ENCODE peak calls at places on chromosomes 5 and 9, in five cellular contexts. K, U, V, O and H are unnamed samples.

GRCh38 chr9:89525673-89526374 is 27.9 kb upstream of the SEMA4D start:
- DNase-seq in O (no peak), K (no peak), V (peak; percentile 21), U (no peak), H (peak; percentile 17)

GRCh38 chr9:87707805-87708500 is 18.0 kb upstream of the CTSL start:
- DNase-seq in O (no peak), K (no peak), V (no peak), U (no peak), H (no peak)

GRCh38 chr5:124592891-124593290 is 153.5 kb downstream of the ZNF608 start:
- DNase-seq in V (no peak), O (no peak), K (no peak), U (no peak), H (no peak)

GRCh38 chr5:125602184-125602583 is 821.0 kb upstream of the GRAMD2B start:
- DNase-seq in U (no peak), O (no peak), V (peak; percentile 69), K (no peak), H (no peak)

GRCh38 chr9:97954550-97954989 is 16.6 kb upstream of the HEMGN start:
- DNase-seq in O (peak; percentile 76), K (peak; percentile 59), U (peak; percentile 38), V (peak; percentile 57), H (peak; percentile 60)

GRCh38 chr5:75601996-75602395 is 9.3 kb upstream of the ANKDD1B start:
- DNase-seq in U (peak; percentile 26), K (no peak), V (peak; percentile 66), O (no peak), H (no peak)

GRCh38 chr5:170226661-170227060 is 6.1 kb upstream of the C5orf58 start:
- DNase-seq in O (no peak), K (no peak), U (no peak), V (no peak), H (no peak)

GRCh38 chr5:92508271-92508670 is 1072.7 kb downstream of the NR2F1-AS1 start:
- DNase-seq in K (no peak), U (no peak), V (peak; percentile 2), O (no peak), H (no peak)

GRCh38 chr9:122562134-122562760 is 9.3 kb downstream of the OR1N2 start:
- DNase-seq in U (no peak), K (no peak), O (peak; percentile 5), V (no peak), H (no peak)

GRCh38 chr9:133347515-133347984 is 381 bp downstream of the MED22 start:
- DNase-seq in O (peak; percentile 81), K (no peak), V (peak; percentile 18), U (peak; percentile 73), H (peak; percentile 69)

GRCh38 chr5:147346006-147346561 is 111.3 kb downstream of the STK32A start:
- DNase-seq in U (no peak), O (peak; percentile 7), K (no peak), V (no peak), H (no peak)

GRCh38 chr9:107932036-107932435 is 442.5 kb upstream of the KLF4 start:
- DNase-seq in V (no peak), K (no peak), U (peak; percentile 90), O (no peak), H (no peak)

GRCh38 chr5:142697356-142697807 is 11.5 kb upstream of the FGF1 start:
- DNase-seq in V (no peak), O (no peak), U (peak; percentile 81), K (no peak), H (peak; percentile 33)

GRCh38 chr9:98255064-98255577 is 328 bp downstream of the TBC1D2 start:
- DNase-seq in U (peak; percentile 82), V (peak; percentile 26), K (no peak), O (peak; percentile 73), H (no peak)

GRCh38 chr9:136701665-136702048 is 10.7 kb upstream of the DIPK1B start:
- DNase-seq in K (no peak), U (no peak), V (no peak), O (no peak), H (no peak)

GRCh38 chr9:7461791-7462190 is 337.8 kb downstream of the DMAC1 start:
- DNase-seq in U (no peak), V (no peak), K (no peak), O (no peak), H (no peak)

GRCh38 chr9:20642045-20642444 is 19.7 kb upstream of the MLLT3 start:
- DNase-seq in K (no peak), U (no peak), V (no peak), O (no peak), H (no peak)

GRCh38 chr5:74622944-74623343 is 17.6 kb downstream of the ENC1 start:
- DNase-seq in K (no peak), O (peak; percentile 52), U (no peak), V (no peak), H (no peak)

GRCh38 chr5:62268239-62268638 is 37.8 kb upstream of the KIF2A start:
- DNase-seq in O (no peak), V (peak; percentile 94), U (no peak), K (peak; percentile 50), H (peak; percentile 76)

GRCh38 chr9:123115146-123115913 is 81.9 kb downstream of the GPR21 start:
- DNase-seq in U (no peak), O (no peak), V (no peak), K (no peak), H (no peak)

GRCh38 chr5:144460608-144461007 is 289.9 kb downstream of the KCTD16 start:
- DNase-seq in K (no peak), U (no peak), V (no peak), O (no peak), H (no peak)

GRCh38 chr9:83199240-83199639 is 136.3 kb upstream of the RASEF start:
- DNase-seq in U (peak; percentile 66), O (peak; percentile 71), V (peak; percentile 56), K (peak; percentile 16), H (peak; percentile 79)

GRCh38 chr9:121156263-121156731 is 45.4 kb downstream of the RAB14 start:
- DNase-seq in U (peak; percentile 79), K (no peak), O (no peak), V (peak; percentile 65), H (no peak)

GRCh38 chr5:137609122-137609521 is 110.0 kb upstream of the SPOCK1 start:
- DNase-seq in V (peak; percentile 59), O (no peak), U (peak; percentile 59), K (no peak), H (no peak)

GRCh38 chr9:6703898-6704639 is 53.7 kb upstream of the KDM4C start:
- DNase-seq in V (peak; percentile 35), K (no peak), U (peak; percentile 87), O (peak; percentile 88), H (peak; percentile 88)

GRCh38 chr9:118957585-118957984 is 411.6 kb downstream of the BRINP1 start:
- DNase-seq in K (no peak), U (peak; percentile 36), O (no peak), V (no peak), H (no peak)

GRCh38 chr5:172417983-172418630 is 36.2 kb downstream of the SH3PXD2B start:
- DNase-seq in U (peak; percentile 99), O (no peak), K (no peak), V (peak; percentile 13), H (peak; percentile 90)

GRCh38 chr9:12819436-12820185 is 44.8 kb downstream of the LURAP1L start:
- DNase-seq in O (peak; percentile 4), K (peak; percentile 28), U (peak; percentile 34), V (peak; percentile 49), H (no peak)

GRCh38 chr9:129763235-129763917 is 10.5 kb upstream of the PTGES start:
- DNase-seq in V (no peak), O (no peak), K (no peak), U (peak; percentile 67), H (no peak)

GRCh38 chr5:669111-669841 is 23.9 kb downstream of the TPPP start:
- DNase-seq in U (peak; percentile 42), O (peak; percentile 68), V (no peak), K (no peak), H (peak; percentile 43)

GRCh38 chr5:73095564-73096238 is 24.7 kb upstream of the TMEM171 start:
- DNase-seq in O (no peak), U (no peak), K (no peak), V (no peak), H (no peak)

GRCh38 chr5:72584466-72584865 is 77.3 kb upstream of the ZNF366 start:
- DNase-seq in U (peak; percentile 64), V (no peak), K (no peak), O (no peak), H (no peak)

GRCh38 chr5:132023258-132024116 is 12.0 kb upstream of the ACSL6 start:
- DNase-seq in K (no peak), V (no peak), U (no peak), O (no peak), H (no peak)

GRCh38 chr5:124728331-124729307 is 17.8 kb downstream of the ZNF608 start:
- DNase-seq in O (no peak), V (no peak), U (no peak), K (no peak), H (no peak)

GRCh38 chr5:142215915-142216681 is 107.5 kb downstream of the NDFIP1 start:
- DNase-seq in V (peak; percentile 97), K (peak; percentile 66), U (peak; percentile 95), O (no peak), H (peak; percentile 78)

DNA sequence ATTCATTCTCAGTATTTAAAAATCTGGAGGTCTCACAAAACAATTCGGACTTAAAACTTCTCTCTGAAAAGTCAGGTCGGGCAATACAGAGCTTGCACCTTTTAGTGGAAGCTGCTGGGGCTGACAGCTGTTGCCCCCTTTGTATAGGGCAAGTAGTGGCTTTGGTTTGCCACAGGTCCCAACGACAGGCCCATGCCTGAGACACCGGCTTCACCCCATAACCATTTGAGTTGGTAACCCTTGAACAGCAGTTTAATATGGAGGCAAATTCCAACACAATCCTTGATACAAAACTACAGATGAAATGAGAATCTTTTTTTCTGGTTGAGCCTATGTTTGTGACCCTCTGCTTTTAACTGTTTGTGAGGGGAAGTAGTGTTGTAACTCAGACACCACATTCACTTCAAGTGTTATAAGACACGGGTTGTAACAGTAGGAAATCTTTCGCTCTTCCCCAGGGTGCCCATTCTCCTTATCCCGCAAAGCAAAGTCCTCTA is 763 bp upstream of the GLRX start:
- DNase-seq in V (no peak), U (peak; percentile 36), O (no peak), K (no peak), H (no peak)
- H4K20me1 ChIP-seq in V (no peaks in the 10 kb centered on the region), U (peaks cover 18% of the 10 kb centered on the region), O (no peaks in the 10 kb centered on the region), K (no peaks in the 10 kb centered on the region), H (peaks cover 4% of the 10 kb centered on the region)

DNA sequence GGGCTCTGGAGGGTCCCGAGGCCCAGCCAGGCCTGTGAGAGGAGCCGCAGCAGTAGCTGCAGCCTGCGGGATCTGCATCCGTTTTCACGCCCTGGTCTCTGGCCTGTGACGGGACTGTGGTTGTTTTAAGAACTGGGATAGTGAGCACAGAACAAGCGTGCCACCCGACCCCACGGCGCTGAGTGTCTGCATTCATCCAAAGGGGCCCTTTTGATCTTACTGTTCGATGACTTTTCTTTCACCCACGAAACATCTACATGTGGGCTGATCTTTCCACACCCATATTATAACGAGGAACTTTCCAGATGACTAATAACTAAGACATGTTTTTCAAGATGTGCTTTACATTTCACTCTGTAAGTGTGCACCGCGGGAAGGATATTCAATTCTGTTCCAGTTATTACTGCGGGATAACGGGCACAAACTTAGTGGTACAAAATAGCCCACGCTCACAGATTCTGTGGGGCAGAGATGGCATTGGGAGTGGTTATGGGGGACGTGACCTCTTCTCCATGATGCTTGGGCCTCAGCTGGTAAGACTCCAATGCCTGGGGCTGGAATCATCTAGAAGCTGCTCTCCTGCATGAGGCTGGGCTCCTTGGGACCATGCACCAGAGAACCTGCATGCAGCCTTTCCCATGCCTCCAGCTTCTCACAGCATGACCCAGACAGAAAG is 165.0 kb downstream of the SYK start:
- DNase-seq in U (peak; percentile 68), K (no peak), V (peak; percentile 42), O (no peak), H (no peak)
- H3K4me2 ChIP-seq in U (peak overlapping the region; percentile 6), K (peak overlapping the region; percentile 8), V (peak overlapping the region; percentile 7), O (no peak overlapping the region), H (no peak overlapping the region)

GRCh38 chr9:114446036-114446435 is 58.3 kb upstream of the AKNA start:
- DNase-seq in U (peak; percentile 78), O (no peak), V (peak; percentile 16), K (no peak), H (no peak)
- TF ChIP-seq EZH2phosphoT487 in U (no peak), O (no peak), V (no peak), K (no peak), H (no peak)

GRCh38 chr5:15585128-15585527 is 85.1 kb downstream of the FBXL7 start:
- DNase-seq in K (no peak), O (no peak), U (peak; percentile 49), V (no peak), H (no peak)
- H4K20me1 ChIP-seq in K (no peaks in the 10 kb centered on the region), O (no peaks in the 10 kb centered on the region), U (no peaks in the 10 kb centered on the region), V (no peaks in the 10 kb centered on the region), H (no peaks in the 10 kb centered on the region)